ENCODE peak calls at places on chromosome 1, in five cellular contexts. One of them, this sample, is unnamed.

GRCh38 chr1:43509007-43509739 is 21.5 kb upstream of the PTPRF start:
- DNase-seq in CD4-positive, CD25-positive, alpha-beta regulatory T cell: no peak
- DNase-seq in A172: no peak
- DNase-seq in OCI-LY7: no peak
- DNase-seq in stimulated activated CD4-positive, alpha-beta T cell treated with anti-CD3 and anti-CD28 coated beads, Interleukin-1b, Interleukin-23, amount 100 ng/mL, for 24 hours: no peak
- DNase-seq in this sample: no peak

GRCh38 chr1:231965615-231966014 is 339.0 kb downstream of the DISC1 start:
- DNase-seq in CD4-positive, CD25-positive, alpha-beta regulatory T cell: no peak
- DNase-seq in A172: no peak
- DNase-seq in OCI-LY7: no peak
- DNase-seq in stimulated activated CD4-positive, alpha-beta T cell treated with anti-CD3 and anti-CD28 coated beads, Interleukin-1b, Interleukin-23, amount 100 ng/mL, for 24 hours: no peak
- DNase-seq in this sample: no peak

GRCh38 chr1:12439083-12439482 is 178.9 kb downstream of the DHRS3 start:
- DNase-seq in CD4-positive, CD25-positive, alpha-beta regulatory T cell: no peak
- DNase-seq in A172: no peak
- DNase-seq in OCI-LY7: no peak
- DNase-seq in stimulated activated CD4-positive, alpha-beta T cell treated with anti-CD3 and anti-CD28 coated beads, Interleukin-1b, Interleukin-23, amount 100 ng/mL, for 24 hours: no peak
- DNase-seq in this sample: no peak

GRCh38 chr1:53584446-53585102 is 125.4 kb downstream of the DMRTB1 start:
- DNase-seq in CD4-positive, CD25-positive, alpha-beta regulatory T cell: no peak
- DNase-seq in A172: no peak
- DNase-seq in OCI-LY7: peak
- DNase-seq in stimulated activated CD4-positive, alpha-beta T cell treated with anti-CD3 and anti-CD28 coated beads, Interleukin-1b, Interleukin-23, amount 100 ng/mL, for 24 hours: no peak
- DNase-seq in this sample: no peak

GRCh38 chr1:87706198-87706597 is 377.5 kb downstream of the LMO4 start:
- DNase-seq in CD4-positive, CD25-positive, alpha-beta regulatory T cell: no peak
- DNase-seq in A172: peak
- DNase-seq in OCI-LY7: no peak
- DNase-seq in stimulated activated CD4-positive, alpha-beta T cell treated with anti-CD3 and anti-CD28 coated beads, Interleukin-1b, Interleukin-23, amount 100 ng/mL, for 24 hours: no peak
- DNase-seq in this sample: no peak

GRCh38 chr1:184502154-184502553 is 115.3 kb downstream of the C1orf21 start:
- DNase-seq in CD4-positive, CD25-positive, alpha-beta regulatory T cell: no peak
- DNase-seq in A172: no peak
- DNase-seq in OCI-LY7: no peak
- DNase-seq in stimulated activated CD4-positive, alpha-beta T cell treated with anti-CD3 and anti-CD28 coated beads, Interleukin-1b, Interleukin-23, amount 100 ng/mL, for 24 hours: no peak
- DNase-seq in this sample: no peak

GRCh38 chr1:207059881-207060280 is 6.8 kb downstream of the PFKFB2 start:
- DNase-seq in CD4-positive, CD25-positive, alpha-beta regulatory T cell: no peak
- DNase-seq in A172: no peak
- DNase-seq in OCI-LY7: no peak
- DNase-seq in stimulated activated CD4-positive, alpha-beta T cell treated with anti-CD3 and anti-CD28 coated beads, Interleukin-1b, Interleukin-23, amount 100 ng/mL, for 24 hours: no peak
- DNase-seq in this sample: no peak

GRCh38 chr1:205861540-205861939 is 11.6 kb upstream of the PM20D1 start:
- DNase-seq in CD4-positive, CD25-positive, alpha-beta regulatory T cell: no peak
- DNase-seq in A172: no peak
- DNase-seq in OCI-LY7: no peak
- DNase-seq in stimulated activated CD4-positive, alpha-beta T cell treated with anti-CD3 and anti-CD28 coated beads, Interleukin-1b, Interleukin-23, amount 100 ng/mL, for 24 hours: no peak
- DNase-seq in this sample: no peak

GRCh38 chr1:20426371-20426770 is 59.6 kb downstream of the CAMK2N1 start:
- DNase-seq in CD4-positive, CD25-positive, alpha-beta regulatory T cell: no peak
- DNase-seq in A172: no peak
- DNase-seq in OCI-LY7: peak
- DNase-seq in stimulated activated CD4-positive, alpha-beta T cell treated with anti-CD3 and anti-CD28 coated beads, Interleukin-1b, Interleukin-23, amount 100 ng/mL, for 24 hours: no peak
- DNase-seq in this sample: no peak

GRCh38 chr1:182348916-182349747 is 42.5 kb downstream of the GLUL start:
- DNase-seq in CD4-positive, CD25-positive, alpha-beta regulatory T cell: no peak
- DNase-seq in A172: no peak
- DNase-seq in OCI-LY7: no peak
- DNase-seq in stimulated activated CD4-positive, alpha-beta T cell treated with anti-CD3 and anti-CD28 coated beads, Interleukin-1b, Interleukin-23, amount 100 ng/mL, for 24 hours: no peak
- DNase-seq in this sample: no peak

GRCh38 chr1:67937651-67938050 is 104.4 kb upstream of the GNG12 start:
- DNase-seq in CD4-positive, CD25-positive, alpha-beta regulatory T cell: no peak
- DNase-seq in A172: no peak
- DNase-seq in OCI-LY7: no peak
- DNase-seq in stimulated activated CD4-positive, alpha-beta T cell treated with anti-CD3 and anti-CD28 coated beads, Interleukin-1b, Interleukin-23, amount 100 ng/mL, for 24 hours: no peak
- DNase-seq in this sample: no peak

GRCh38 chr1:101257500-101258325 is 20.9 kb downstream of the S1PR1 start:
- DNase-seq in CD4-positive, CD25-positive, alpha-beta regulatory T cell: peak
- DNase-seq in A172: peak
- DNase-seq in OCI-LY7: no peak
- DNase-seq in stimulated activated CD4-positive, alpha-beta T cell treated with anti-CD3 and anti-CD28 coated beads, Interleukin-1b, Interleukin-23, amount 100 ng/mL, for 24 hours: no peak
- DNase-seq in this sample: peak

GRCh38 chr1:29716306-29716705 is 480.0 kb downstream of the PTPRU start:
- DNase-seq in CD4-positive, CD25-positive, alpha-beta regulatory T cell: no peak
- DNase-seq in A172: no peak
- DNase-seq in OCI-LY7: no peak
- DNase-seq in stimulated activated CD4-positive, alpha-beta T cell treated with anti-CD3 and anti-CD28 coated beads, Interleukin-1b, Interleukin-23, amount 100 ng/mL, for 24 hours: no peak
- DNase-seq in this sample: no peak

GRCh38 chr1:230270185-230270939 is 155.8 kb downstream of the PGBD5 start:
- DNase-seq in CD4-positive, CD25-positive, alpha-beta regulatory T cell: peak
- DNase-seq in A172: peak
- DNase-seq in OCI-LY7: peak
- DNase-seq in stimulated activated CD4-positive, alpha-beta T cell treated with anti-CD3 and anti-CD28 coated beads, Interleukin-1b, Interleukin-23, amount 100 ng/mL, for 24 hours: no peak
- DNase-seq in this sample: no peak

GRCh38 chr1:115302390-115302961 is 35.6 kb downstream of the NGF start:
- DNase-seq in CD4-positive, CD25-positive, alpha-beta regulatory T cell: no peak
- DNase-seq in A172: peak
- DNase-seq in OCI-LY7: no peak
- DNase-seq in stimulated activated CD4-positive, alpha-beta T cell treated with anti-CD3 and anti-CD28 coated beads, Interleukin-1b, Interleukin-23, amount 100 ng/mL, for 24 hours: no peak
- DNase-seq in this sample: no peak

GRCh38 chr1:185960377-185961151 is 226.4 kb downstream of the HMCN1 start:
- DNase-seq in CD4-positive, CD25-positive, alpha-beta regulatory T cell: no peak
- DNase-seq in A172: no peak
- DNase-seq in OCI-LY7: no peak
- DNase-seq in stimulated activated CD4-positive, alpha-beta T cell treated with anti-CD3 and anti-CD28 coated beads, Interleukin-1b, Interleukin-23, amount 100 ng/mL, for 24 hours: no peak
- DNase-seq in this sample: peak

GRCh38 chr1:56508523-56508983 is 70.8 kb downstream of the PLPP3 start:
- DNase-seq in CD4-positive, CD25-positive, alpha-beta regulatory T cell: no peak
- DNase-seq in A172: no peak
- DNase-seq in OCI-LY7: no peak
- DNase-seq in stimulated activated CD4-positive, alpha-beta T cell treated with anti-CD3 and anti-CD28 coated beads, Interleukin-1b, Interleukin-23, amount 100 ng/mL, for 24 hours: no peak
- DNase-seq in this sample: peak

GRCh38 chr1:63012339-63012738 is 228.4 kb downstream of the ATG4C start:
- DNase-seq in CD4-positive, CD25-positive, alpha-beta regulatory T cell: no peak
- DNase-seq in A172: no peak
- DNase-seq in OCI-LY7: no peak
- DNase-seq in stimulated activated CD4-positive, alpha-beta T cell treated with anti-CD3 and anti-CD28 coated beads, Interleukin-1b, Interleukin-23, amount 100 ng/mL, for 24 hours: no peak
- DNase-seq in this sample: no peak

GRCh38 chr1:165634154-165634921 is 3.3 kb downstream of the MGST3 start:
- DNase-seq in CD4-positive, CD25-positive, alpha-beta regulatory T cell: no peak
- DNase-seq in A172: no peak
- DNase-seq in OCI-LY7: peak
- DNase-seq in stimulated activated CD4-positive, alpha-beta T cell treated with anti-CD3 and anti-CD28 coated beads, Interleukin-1b, Interleukin-23, amount 100 ng/mL, for 24 hours: no peak
- DNase-seq in this sample: no peak

GRCh38 chr1:169133801-169134558 is 27.5 kb downstream of the ATP1B1 start:
- DNase-seq in CD4-positive, CD25-positive, alpha-beta regulatory T cell: peak
- DNase-seq in A172: no peak
- DNase-seq in OCI-LY7: peak
- DNase-seq in stimulated activated CD4-positive, alpha-beta T cell treated with anti-CD3 and anti-CD28 coated beads, Interleukin-1b, Interleukin-23, amount 100 ng/mL, for 24 hours: no peak
- DNase-seq in this sample: peak

GRCh38 chr1:165924096-165924495 is 96.7 kb downstream of the UCK2 start:
- DNase-seq in CD4-positive, CD25-positive, alpha-beta regulatory T cell: no peak
- DNase-seq in A172: no peak
- DNase-seq in OCI-LY7: no peak
- DNase-seq in stimulated activated CD4-positive, alpha-beta T cell treated with anti-CD3 and anti-CD28 coated beads, Interleukin-1b, Interleukin-23, amount 100 ng/mL, for 24 hours: no peak
- DNase-seq in this sample: no peak

GRCh38 chr1:23902611-23903278 is 10.4 kb downstream of the CNR2 start:
- DNase-seq in CD4-positive, CD25-positive, alpha-beta regulatory T cell: no peak
- DNase-seq in A172: no peak
- DNase-seq in OCI-LY7: no peak
- DNase-seq in stimulated activated CD4-positive, alpha-beta T cell treated with anti-CD3 and anti-CD28 coated beads, Interleukin-1b, Interleukin-23, amount 100 ng/mL, for 24 hours: no peak
- DNase-seq in this sample: no peak

GRCh38 chr1:159991513-159991912 is 37.5 kb upstream of the SLAMF9 start:
- DNase-seq in CD4-positive, CD25-positive, alpha-beta regulatory T cell: peak
- DNase-seq in A172: no peak
- DNase-seq in OCI-LY7: peak
- DNase-seq in stimulated activated CD4-positive, alpha-beta T cell treated with anti-CD3 and anti-CD28 coated beads, Interleukin-1b, Interleukin-23, amount 100 ng/mL, for 24 hours: no peak
- DNase-seq in this sample: no peak

GRCh38 chr1:63073530-63074306 is 248.6 kb upstream of the FOXD3 start:
- DNase-seq in CD4-positive, CD25-positive, alpha-beta regulatory T cell: no peak
- DNase-seq in A172: no peak
- DNase-seq in OCI-LY7: no peak
- DNase-seq in stimulated activated CD4-positive, alpha-beta T cell treated with anti-CD3 and anti-CD28 coated beads, Interleukin-1b, Interleukin-23, amount 100 ng/mL, for 24 hours: no peak
- DNase-seq in this sample: peak

GRCh38 chr1:246280551-246280950 is 226.5 kb downstream of the SMYD3 start:
- DNase-seq in CD4-positive, CD25-positive, alpha-beta regulatory T cell: peak
- DNase-seq in A172: peak
- DNase-seq in OCI-LY7: no peak
- DNase-seq in stimulated activated CD4-positive, alpha-beta T cell treated with anti-CD3 and anti-CD28 coated beads, Interleukin-1b, Interleukin-23, amount 100 ng/mL, for 24 hours: no peak
- DNase-seq in this sample: peak

GRCh38 chr1:91596474-91596873 is 95.8 kb downstream of the CDC7 start:
- DNase-seq in CD4-positive, CD25-positive, alpha-beta regulatory T cell: no peak
- DNase-seq in A172: no peak
- DNase-seq in OCI-LY7: no peak
- DNase-seq in stimulated activated CD4-positive, alpha-beta T cell treated with anti-CD3 and anti-CD28 coated beads, Interleukin-1b, Interleukin-23, amount 100 ng/mL, for 24 hours: no peak
- DNase-seq in this sample: no peak

GRCh38 chr1:26582836-26583460 is 53.4 kb downstream of the RPS6KA1 start:
- DNase-seq in CD4-positive, CD25-positive, alpha-beta regulatory T cell: peak
- DNase-seq in A172: no peak
- DNase-seq in OCI-LY7: no peak
- DNase-seq in stimulated activated CD4-positive, alpha-beta T cell treated with anti-CD3 and anti-CD28 coated beads, Interleukin-1b, Interleukin-23, amount 100 ng/mL, for 24 hours: peak
- DNase-seq in this sample: no peak

GRCh38 chr1:39657923-39658485 is 13.9 kb downstream of the NT5C1A start:
- DNase-seq in CD4-positive, CD25-positive, alpha-beta regulatory T cell: peak
- DNase-seq in A172: peak
- DNase-seq in OCI-LY7: peak
- DNase-seq in stimulated activated CD4-positive, alpha-beta T cell treated with anti-CD3 and anti-CD28 coated beads, Interleukin-1b, Interleukin-23, amount 100 ng/mL, for 24 hours: peak
- DNase-seq in this sample: peak

GRCh38 chr1:64966158-64966963 is at the start of gene JAK1:
- DNase-seq in CD4-positive, CD25-positive, alpha-beta regulatory T cell: peak
- DNase-seq in A172: peak
- DNase-seq in OCI-LY7: peak
- DNase-seq in stimulated activated CD4-positive, alpha-beta T cell treated with anti-CD3 and anti-CD28 coated beads, Interleukin-1b, Interleukin-23, amount 100 ng/mL, for 24 hours: peak
- DNase-seq in this sample: peak

GRCh38 chr1:33586795-33587194 is 114.3 kb downstream of the ZSCAN20 start:
- DNase-seq in CD4-positive, CD25-positive, alpha-beta regulatory T cell: no peak
- DNase-seq in A172: no peak
- DNase-seq in OCI-LY7: no peak
- DNase-seq in stimulated activated CD4-positive, alpha-beta T cell treated with anti-CD3 and anti-CD28 coated beads, Interleukin-1b, Interleukin-23, amount 100 ng/mL, for 24 hours: no peak
- DNase-seq in this sample: no peak

GRCh38 chr1:201946224-201946908 is at the start of gene LMOD1:
- DNase-seq in CD4-positive, CD25-positive, alpha-beta regulatory T cell: no peak
- DNase-seq in A172: peak
- DNase-seq in OCI-LY7: no peak
- DNase-seq in stimulated activated CD4-positive, alpha-beta T cell treated with anti-CD3 and anti-CD28 coated beads, Interleukin-1b, Interleukin-23, amount 100 ng/mL, for 24 hours: no peak
- DNase-seq in this sample: peak

GRCh38 chr1:153624965-153625611 is 2.2 kb downstream of the S100A13 start:
- DNase-seq in CD4-positive, CD25-positive, alpha-beta regulatory T cell: no peak
- DNase-seq in A172: no peak
- DNase-seq in OCI-LY7: no peak
- DNase-seq in stimulated activated CD4-positive, alpha-beta T cell treated with anti-CD3 and anti-CD28 coated beads, Interleukin-1b, Interleukin-23, amount 100 ng/mL, for 24 hours: no peak
- DNase-seq in this sample: no peak